ENCODE peak calls at places on chromosomes 7 and 10, in ten cellular contexts. One of them, this sample, is unnamed.

GRCh38 chr10:11782793-11783557 is 40.2 kb upstream of the PROSER2 start:
- DNase-seq in NAMALWA: peak
- DNase-seq in activated gamma-delta T cell treated with Interleukin-2 at 50 U/mL for 16 hours: no peak
- DNase-seq in lower lobe of right lung: no peak
- DNase-seq in MCF 10A: peak
- DNase-seq in CD8-positive, alpha-beta T cell: no peak
- DNase-seq in kidney glomerular epithelial cell: peak
- DNase-seq in Peyer's patch: no peak
- DNase-seq in esophagus muscularis mucosa: no peak
- DNase-seq in A549: peak
- DNase-seq in this sample: no peak

GRCh38 chr7:133434246-133434865 is 181.5 kb downstream of the EXOC4 start:
- DNase-seq in NAMALWA: peak
- DNase-seq in activated gamma-delta T cell treated with Interleukin-2 at 50 U/mL for 16 hours: no peak
- DNase-seq in lower lobe of right lung: no peak
- DNase-seq in MCF 10A: peak
- DNase-seq in CD8-positive, alpha-beta T cell: no peak
- DNase-seq in kidney glomerular epithelial cell: peak
- DNase-seq in Peyer's patch: no peak
- DNase-seq in esophagus muscularis mucosa: no peak
- DNase-seq in A549: peak
- DNase-seq in this sample: no peak

GRCh38 chr7:153886121-153886505 is 166.1 kb upstream of the DPP6 start:
- DNase-seq in NAMALWA: no peak
- DNase-seq in activated gamma-delta T cell treated with Interleukin-2 at 50 U/mL for 16 hours: no peak
- DNase-seq in lower lobe of right lung: no peak
- DNase-seq in MCF 10A: no peak
- DNase-seq in CD8-positive, alpha-beta T cell: no peak
- DNase-seq in kidney glomerular epithelial cell: no peak
- DNase-seq in Peyer's patch: no peak
- DNase-seq in esophagus muscularis mucosa: no peak
- DNase-seq in A549: no peak
- DNase-seq in this sample: no peak

GRCh38 chr7:101857358-101857794 is 40.0 kb downstream of the CUX1 start:
- DNase-seq in NAMALWA: no peak
- DNase-seq in activated gamma-delta T cell treated with Interleukin-2 at 50 U/mL for 16 hours: no peak
- DNase-seq in lower lobe of right lung: no peak
- DNase-seq in MCF 10A: no peak
- DNase-seq in CD8-positive, alpha-beta T cell: no peak
- DNase-seq in kidney glomerular epithelial cell: no peak
- DNase-seq in Peyer's patch: no peak
- DNase-seq in esophagus muscularis mucosa: no peak
- DNase-seq in A549: no peak
- DNase-seq in this sample: no peak

GRCh38 chr10:110040108-110040507 is 32.3 kb downstream of the ADD3 start:
- DNase-seq in NAMALWA: no peak
- DNase-seq in activated gamma-delta T cell treated with Interleukin-2 at 50 U/mL for 16 hours: no peak
- DNase-seq in lower lobe of right lung: no peak
- DNase-seq in MCF 10A: no peak
- DNase-seq in CD8-positive, alpha-beta T cell: no peak
- DNase-seq in kidney glomerular epithelial cell: no peak
- DNase-seq in Peyer's patch: no peak
- DNase-seq in esophagus muscularis mucosa: no peak
- DNase-seq in A549: no peak
- DNase-seq in this sample: no peak

GRCh38 chr7:151408839-151409554 is 841 bp downstream of the WDR86 start:
- DNase-seq in NAMALWA: peak
- DNase-seq in activated gamma-delta T cell treated with Interleukin-2 at 50 U/mL for 16 hours: peak
- DNase-seq in lower lobe of right lung: peak
- DNase-seq in MCF 10A: no peak
- DNase-seq in CD8-positive, alpha-beta T cell: peak
- DNase-seq in kidney glomerular epithelial cell: no peak
- DNase-seq in Peyer's patch: peak
- DNase-seq in esophagus muscularis mucosa: no peak
- DNase-seq in A549: no peak
- DNase-seq in this sample: no peak

GRCh38 chr7:5701085-5701914 is 80.2 kb downstream of the RNF216 start:
- DNase-seq in NAMALWA: peak
- DNase-seq in activated gamma-delta T cell treated with Interleukin-2 at 50 U/mL for 16 hours: peak
- DNase-seq in lower lobe of right lung: no peak
- DNase-seq in MCF 10A: peak
- DNase-seq in CD8-positive, alpha-beta T cell: peak
- DNase-seq in kidney glomerular epithelial cell: no peak
- DNase-seq in Peyer's patch: no peak
- DNase-seq in esophagus muscularis mucosa: no peak
- DNase-seq in A549: no peak
- DNase-seq in this sample: no peak

GRCh38 chr7:8114175-8114574 is 145.6 kb downstream of the GLCCI1 start:
- DNase-seq in NAMALWA: no peak
- DNase-seq in activated gamma-delta T cell treated with Interleukin-2 at 50 U/mL for 16 hours: no peak
- DNase-seq in lower lobe of right lung: no peak
- DNase-seq in MCF 10A: no peak
- DNase-seq in CD8-positive, alpha-beta T cell: no peak
- DNase-seq in kidney glomerular epithelial cell: no peak
- DNase-seq in Peyer's patch: no peak
- DNase-seq in esophagus muscularis mucosa: no peak
- DNase-seq in A549: no peak
- DNase-seq in this sample: no peak

GRCh38 chr7:73891178-73891885 is 30.4 kb downstream of the TMEM270 start:
- DNase-seq in NAMALWA: no peak
- DNase-seq in activated gamma-delta T cell treated with Interleukin-2 at 50 U/mL for 16 hours: no peak
- DNase-seq in lower lobe of right lung: no peak
- DNase-seq in MCF 10A: no peak
- DNase-seq in CD8-positive, alpha-beta T cell: no peak
- DNase-seq in kidney glomerular epithelial cell: no peak
- DNase-seq in Peyer's patch: no peak
- DNase-seq in esophagus muscularis mucosa: no peak
- DNase-seq in A549: peak
- DNase-seq in this sample: no peak

GRCh38 chr7:75861636-75862035 is 17.2 kb upstream of the RHBDD2 start:
- DNase-seq in NAMALWA: no peak
- DNase-seq in activated gamma-delta T cell treated with Interleukin-2 at 50 U/mL for 16 hours: no peak
- DNase-seq in lower lobe of right lung: no peak
- DNase-seq in MCF 10A: no peak
- DNase-seq in CD8-positive, alpha-beta T cell: no peak
- DNase-seq in kidney glomerular epithelial cell: no peak
- DNase-seq in Peyer's patch: no peak
- DNase-seq in esophagus muscularis mucosa: no peak
- DNase-seq in A549: no peak
- DNase-seq in this sample: no peak

GRCh38 chr7:96045181-96045580 is 272.8 kb downstream of the DYNC1I1 start:
- DNase-seq in NAMALWA: no peak
- DNase-seq in activated gamma-delta T cell treated with Interleukin-2 at 50 U/mL for 16 hours: no peak
- DNase-seq in lower lobe of right lung: no peak
- DNase-seq in MCF 10A: no peak
- DNase-seq in CD8-positive, alpha-beta T cell: no peak
- DNase-seq in kidney glomerular epithelial cell: no peak
- DNase-seq in Peyer's patch: no peak
- DNase-seq in esophagus muscularis mucosa: no peak
- DNase-seq in A549: no peak
- DNase-seq in this sample: no peak

GRCh38 chr10:12349628-12350166 is 350 bp downstream of the CAMK1D start:
- DNase-seq in NAMALWA: no peak
- DNase-seq in activated gamma-delta T cell treated with Interleukin-2 at 50 U/mL for 16 hours: no peak
- DNase-seq in lower lobe of right lung: no peak
- DNase-seq in MCF 10A: no peak
- DNase-seq in CD8-positive, alpha-beta T cell: peak
- DNase-seq in kidney glomerular epithelial cell: no peak
- DNase-seq in Peyer's patch: no peak
- DNase-seq in esophagus muscularis mucosa: no peak
- DNase-seq in A549: no peak
- DNase-seq in this sample: no peak

GRCh38 chr10:131938681-131939080 is 37.9 kb downstream of the PPP2R2D start:
- DNase-seq in NAMALWA: no peak
- DNase-seq in activated gamma-delta T cell treated with Interleukin-2 at 50 U/mL for 16 hours: no peak
- DNase-seq in lower lobe of right lung: no peak
- DNase-seq in MCF 10A: no peak
- DNase-seq in CD8-positive, alpha-beta T cell: no peak
- DNase-seq in kidney glomerular epithelial cell: no peak
- DNase-seq in Peyer's patch: peak
- DNase-seq in esophagus muscularis mucosa: no peak
- DNase-seq in A549: no peak
- DNase-seq in this sample: no peak